ENCODE peak calls at places on chromosomes 3 and 15, in ten cellular contexts. S is cardiac muscle cell, T is tibial artery, M is astrocyte of the spinal cord, L is activated B cell treated with CpG ODN at 0.5 μM for 24 hours, B is RWPE1, P is thoracic aorta, J is HFFc6, X is WTC11, C is WERI-Rb-1. G is an unnamed sample.

GRCh38 chr3:52775877-52776276 is 1.5 kb upstream of the ITIH1 start:
- DNase-seq in S (no peak), T (no peak), M (no peak), L (no peak), B (no peak), P (no peak), J (no peak), X (no peak), C (no peak), G (no peak)

GRCh38 chr3:157231071-157231470 is 71.1 kb upstream of the CCNL1 start:
- DNase-seq in S (peak; percentile 92), T (no peak), M (peak; percentile 61), L (no peak), B (no peak), P (no peak), J (peak; percentile 48), X (no peak), C (no peak), G (no peak)

GRCh38 chr3:148128136-148128535 is 569.6 kb upstream of the AGTR1 start:
- DNase-seq in S (no peak), T (no peak), M (no peak), L (no peak), B (no peak), P (no peak), J (no peak), X (no peak), C (peak; percentile 63), G (no peak)

GRCh38 chr3:50525987-50526386 is 22.6 kb upstream of the CACNA2D2 start:
- DNase-seq in S (peak; percentile 57), T (no peak), M (peak; percentile 36), L (no peak), B (peak; percentile 78), P (no peak), J (peak; percentile 21), X (peak; percentile 86), C (no peak), G (peak; percentile 45)

GRCh38 chr3:81492048-81492447 is 269.4 kb downstream of the GBE1 start:
- DNase-seq in S (peak; percentile 69), T (no peak), M (no peak), L (no peak), B (no peak), P (no peak), J (no peak), X (no peak), C (no peak), G (no peak)

GRCh38 chr15:40770147-40770721 is 454 bp downstream of the C15orf62 start:
- DNase-seq in S (no peak), T (no peak), M (peak; percentile 24), L (peak; percentile 42), B (no peak), P (no peak), J (no peak), X (no peak), C (peak; percentile 86), G (no peak)

GRCh38 chr15:70892912-70893560 is 410 bp downstream of the LRRC49 start:
- DNase-seq in S (peak; percentile 77), T (no peak), M (peak; percentile 79), L (no peak), B (peak; percentile 49), P (no peak), J (peak; percentile 67), X (no peak), C (peak; percentile 22), G (no peak)

GRCh38 chr15:33068007-33068441 is 126.5 kb downstream of the FMN1 start:
- DNase-seq in S (no peak), T (peak; percentile 79), M (peak; percentile 39), L (no peak), B (peak; percentile 20), P (no peak), J (peak; percentile 68), X (peak; percentile 42), C (no peak), G (no peak)

GRCh38 chr15:89138999-89139612 is 50.9 kb downstream of the ABHD2 start:
- DNase-seq in S (no peak), T (peak; percentile 62), M (no peak), L (no peak), B (no peak), P (no peak), J (peak; percentile 67), X (no peak), C (no peak), G (no peak)

GRCh38 chr15:64343841-64344240 is 12.1 kb downstream of the CSNK1G1 start:
- DNase-seq in S (no peak), T (no peak), M (peak; percentile 22), L (no peak), B (no peak), P (no peak), J (peak; percentile 14), X (no peak), C (no peak), G (no peak)

GRCh38 chr15:28873006-28873405 is 12.8 kb upstream of the APBA2 start:
- DNase-seq in S (no peak), T (no peak), M (no peak), L (no peak), B (no peak), P (no peak), J (no peak), X (no peak), C (no peak), G (no peak)

GRCh38 chr15:73683624-73684536 is at the start of gene CD276:
- DNase-seq in S (peak; percentile 78), T (peak; percentile 93), M (peak; percentile 62), L (no peak), B (peak; percentile 77), P (peak; percentile 41), J (peak; percentile 67), X (peak; percentile 80), C (peak; percentile 83), G (no peak)

GRCh38 chr3:132563409-132564074 is 33.5 kb upstream of the ACKR4 start:
- DNase-seq in S (no peak), T (no peak), M (no peak), L (no peak), B (no peak), P (no peak), J (no peak), X (no peak), C (no peak), G (no peak)

GRCh38 chr3:195558602-195559001 is 15.5 kb upstream of the PPP1R2 start:
- DNase-seq in S (peak; percentile 67), T (no peak), M (no peak), L (no peak), B (no peak), P (no peak), J (no peak), X (no peak), C (peak; percentile 30), G (no peak)
- TF ChIP-seq CTCF in S (peak; percentile 48), T (no peak), M (peak; percentile 31), L (no peak), B (no peak), P (no peak), J (peak; percentile 50), X (no peak), C (peak; percentile 62), G (no peak)

GRCh38 chr3:139319428-139320402 is 24.1 kb upstream of the MRPS22 start:
- DNase-seq in S (peak; percentile 46), T (no peak), M (no peak), L (no peak), B (no peak), P (no peak), J (no peak), X (peak; percentile 83), C (peak; percentile 66), G (no peak)
- TF ChIP-seq CTCF in S (peak; percentile 62), T (no peak), M (peak; percentile 59), L (no peak), B (no peak), P (no peak), J (peak; percentile 58), X (no peak), C (peak; percentile 79), G (no peak)

DNA sequence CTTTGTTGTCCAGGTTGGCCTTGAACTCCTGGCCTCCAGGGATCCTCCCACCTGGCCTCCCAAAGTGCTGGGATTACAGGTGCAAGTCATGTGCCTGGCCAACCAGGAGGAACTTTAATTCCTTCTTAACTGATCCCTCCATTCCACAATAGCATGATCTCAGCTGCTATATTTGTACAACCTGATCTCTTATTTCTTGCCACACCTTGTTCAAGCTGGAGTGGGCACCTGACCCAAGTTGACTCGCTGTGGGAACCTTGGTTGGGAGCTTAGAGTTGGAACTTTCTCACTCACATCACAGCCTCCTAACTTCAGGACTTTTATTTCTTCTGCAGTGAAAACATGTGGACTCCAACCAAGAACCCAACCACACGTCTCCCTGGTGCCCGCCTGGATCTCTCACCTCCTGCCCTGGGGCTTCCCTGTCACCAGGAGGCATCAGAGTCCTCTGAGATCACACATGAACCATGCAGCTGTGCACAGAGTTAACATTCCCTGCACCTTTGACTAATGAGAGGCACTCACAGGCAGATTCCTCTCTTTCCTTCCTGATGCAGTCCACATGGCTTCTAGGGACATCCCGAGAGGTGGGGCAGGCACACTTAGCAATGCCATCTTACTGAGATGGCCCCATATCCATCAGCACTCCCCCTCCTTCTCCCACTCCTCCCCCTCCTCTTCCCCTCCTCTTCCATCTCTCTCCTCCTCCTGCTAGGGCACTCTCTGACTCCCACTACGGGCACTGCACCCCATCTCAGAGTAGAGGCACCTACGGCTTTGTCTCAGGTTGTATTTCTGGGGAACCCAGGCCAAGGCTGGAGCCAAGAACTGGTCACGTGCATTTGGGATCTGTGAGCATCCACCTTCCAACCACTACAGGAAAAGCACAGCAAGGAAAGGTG is 9.7 kb upstream of the CYFIP1 start:
- DNase-seq in S (no peak), T (no peak), M (no peak), L (no peak), B (no peak), P (no peak), J (no peak), X (no peak), C (no peak), G (no peak)
- TF ChIP-seq CTCF in S (no peak), T (no peak), M (no peak), L (no peak), B (no peak), P (no peak), J (no peak), X (no peak), C (no peak), G (no peak)

DNA sequence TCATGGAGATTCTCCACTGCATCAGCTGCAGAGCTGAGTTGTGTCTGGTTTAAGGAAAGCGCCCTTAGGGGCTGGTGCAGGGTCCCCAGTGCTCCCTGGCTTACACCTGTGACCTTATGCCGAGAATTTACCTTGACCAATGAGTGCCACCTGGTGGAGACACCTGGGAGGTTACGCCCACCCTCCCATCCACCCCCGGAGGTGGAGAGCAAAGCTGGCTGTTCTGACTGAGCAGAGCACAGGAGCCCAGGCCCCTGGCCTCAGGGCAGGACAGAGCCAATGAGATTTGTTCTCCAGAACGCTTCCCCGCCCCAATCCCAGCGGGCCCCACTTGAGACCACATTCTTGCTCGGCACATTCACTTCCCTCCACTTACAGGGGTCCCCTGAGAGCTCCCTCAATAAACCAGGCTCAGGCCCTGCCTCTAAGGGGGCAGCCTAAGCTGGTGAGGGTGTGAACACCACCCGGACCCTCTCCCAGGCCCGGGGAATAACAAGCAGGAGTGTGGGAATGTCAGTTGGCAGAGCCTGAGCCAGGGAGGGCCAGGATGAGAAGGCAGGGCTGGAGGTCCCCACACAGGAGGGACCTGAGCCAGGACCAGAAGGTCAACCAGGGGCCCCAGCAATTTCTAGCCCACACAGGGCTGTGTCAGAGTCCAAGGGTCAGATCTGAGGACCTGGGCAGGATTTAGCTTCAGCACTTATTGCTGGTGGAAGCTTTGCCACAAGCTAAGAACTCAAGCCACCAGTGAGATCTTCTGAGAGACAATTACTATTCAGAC is 117.1 kb downstream of the TPRA1 start:
- DNase-seq in S (no peak), T (no peak), M (no peak), L (no peak), B (peak; percentile 41), P (no peak), J (no peak), X (peak; percentile 87), C (peak; percentile 71), G (no peak)
- TF ChIP-seq CTCF in S (peak; percentile 14), T (no peak), M (peak; percentile 19), L (no peak), B (no peak), P (no peak), J (peak; percentile 37), X (peak; percentile 61), C (peak; percentile 80), G (no peak)

GRCh38 chr3:155065537-155065936 is 14.6 kb upstream of the MME start:
- DNase-seq in S (peak; percentile 70), T (no peak), M (peak; percentile 55), L (no peak), B (peak; percentile 67), P (no peak), J (peak; percentile 70), X (no peak), C (no peak), G (no peak)
- TF ChIP-seq CTCF in S (no peak), T (no peak), M (no peak), L (no peak), B (no peak), P (no peak), J (no peak), X (no peak), C (no peak), G (no peak)